ENCODE peak calls at places on chromosomes 2 and 18, in ten cellular contexts. One of them, this sample, is unnamed.

GRCh38 chr2:136051001-136051724 is 65.7 kb upstream of the DARS1 start:
- DNase-seq in upper lobe of right lung: no peak
- DNase-seq in WERI-Rb-1: no peak
- DNase-seq in iPS DF 6.9: no peak
- DNase-seq in right cardiac atrium: no peak
- DNase-seq in pancreas: no peak
- DNase-seq in AG04450: no peak
- DNase-seq in sigmoid colon: no peak
- DNase-seq in GM23338: no peak
- DNase-seq in GM23248: no peak
- DNase-seq in this sample: no peak

GRCh38 chr2:71510196-71510807 is 56.9 kb downstream of the DYSF start:
- DNase-seq in upper lobe of right lung: peak
- DNase-seq in WERI-Rb-1: peak
- DNase-seq in iPS DF 6.9: peak
- DNase-seq in right cardiac atrium: peak
- DNase-seq in pancreas: peak
- DNase-seq in AG04450: peak
- DNase-seq in sigmoid colon: peak
- DNase-seq in GM23338: peak
- DNase-seq in GM23248: peak
- DNase-seq in this sample: peak

GRCh38 chr2:72713857-72714256 is 112.0 kb downstream of the EXOC6B start:
- DNase-seq in upper lobe of right lung: no peak
- DNase-seq in WERI-Rb-1: no peak
- DNase-seq in iPS DF 6.9: no peak
- DNase-seq in right cardiac atrium: no peak
- DNase-seq in pancreas: no peak
- DNase-seq in AG04450: no peak
- DNase-seq in sigmoid colon: no peak
- DNase-seq in GM23338: peak
- DNase-seq in GM23248: no peak
- DNase-seq in this sample: no peak

GRCh38 chr2:166314022-166314759 is 61.6 kb downstream of the SCN9A start:
- DNase-seq in upper lobe of right lung: no peak
- DNase-seq in WERI-Rb-1: no peak
- DNase-seq in iPS DF 6.9: no peak
- DNase-seq in right cardiac atrium: no peak
- DNase-seq in pancreas: no peak
- DNase-seq in AG04450: peak
- DNase-seq in sigmoid colon: no peak
- DNase-seq in GM23338: no peak
- DNase-seq in GM23248: peak
- DNase-seq in this sample: no peak

GRCh38 chr18:3213231-3214059 is 6.3 kb downstream of the MYOM1 start:
- DNase-seq in upper lobe of right lung: no peak
- DNase-seq in WERI-Rb-1: no peak
- DNase-seq in iPS DF 6.9: no peak
- DNase-seq in right cardiac atrium: no peak
- DNase-seq in pancreas: no peak
- DNase-seq in AG04450: no peak
- DNase-seq in sigmoid colon: no peak
- DNase-seq in GM23338: no peak
- DNase-seq in GM23248: no peak
- DNase-seq in this sample: no peak

GRCh38 chr18:77481541-77481940 is 231.9 kb downstream of the GALR1 start:
- DNase-seq in upper lobe of right lung: no peak
- DNase-seq in WERI-Rb-1: no peak
- DNase-seq in iPS DF 6.9: no peak
- DNase-seq in right cardiac atrium: no peak
- DNase-seq in pancreas: no peak
- DNase-seq in AG04450: no peak
- DNase-seq in sigmoid colon: no peak
- DNase-seq in GM23338: no peak
- DNase-seq in GM23248: no peak
- DNase-seq in this sample: no peak

GRCh38 chr2:200843993-200844948 is 20.2 kb downstream of the CLK1 start:
- DNase-seq in upper lobe of right lung: no peak
- DNase-seq in WERI-Rb-1: no peak
- DNase-seq in iPS DF 6.9: no peak
- DNase-seq in right cardiac atrium: no peak
- DNase-seq in pancreas: no peak
- DNase-seq in AG04450: no peak
- DNase-seq in sigmoid colon: no peak
- DNase-seq in GM23338: no peak
- DNase-seq in GM23248: no peak
- DNase-seq in this sample: no peak

GRCh38 chr2:63981702-63982103 is 37.5 kb downstream of the VPS54 start:
- DNase-seq in upper lobe of right lung: no peak
- DNase-seq in WERI-Rb-1: no peak
- DNase-seq in iPS DF 6.9: no peak
- DNase-seq in right cardiac atrium: no peak
- DNase-seq in pancreas: no peak
- DNase-seq in AG04450: no peak
- DNase-seq in sigmoid colon: no peak
- DNase-seq in GM23338: no peak
- DNase-seq in GM23248: no peak
- DNase-seq in this sample: no peak

GRCh38 chr2:85244798-85245197 is 83.0 kb downstream of the TGOLN2 start:
- DNase-seq in upper lobe of right lung: no peak
- DNase-seq in WERI-Rb-1: no peak
- DNase-seq in iPS DF 6.9: no peak
- DNase-seq in right cardiac atrium: no peak
- DNase-seq in pancreas: no peak
- DNase-seq in AG04450: no peak
- DNase-seq in sigmoid colon: no peak
- DNase-seq in GM23338: no peak
- DNase-seq in GM23248: no peak
- DNase-seq in this sample: no peak

GRCh38 chr2:27485496-27485895 is 4.0 kb downstream of the IFT172 start:
- DNase-seq in upper lobe of right lung: no peak
- DNase-seq in WERI-Rb-1: no peak
- DNase-seq in iPS DF 6.9: no peak
- DNase-seq in right cardiac atrium: no peak
- DNase-seq in pancreas: no peak
- DNase-seq in AG04450: no peak
- DNase-seq in sigmoid colon: no peak
- DNase-seq in GM23338: no peak
- DNase-seq in GM23248: no peak
- DNase-seq in this sample: no peak

GRCh38 chr18:12934454-12935071 is 13.2 kb upstream of the SEH1L start:
- DNase-seq in upper lobe of right lung: peak
- DNase-seq in WERI-Rb-1: peak
- DNase-seq in iPS DF 6.9: peak
- DNase-seq in right cardiac atrium: peak
- DNase-seq in pancreas: peak
- DNase-seq in AG04450: peak
- DNase-seq in sigmoid colon: peak
- DNase-seq in GM23338: peak
- DNase-seq in GM23248: peak
- DNase-seq in this sample: peak

GRCh38 chr2:206585335-206585734 is 57.0 kb upstream of the FAM237A start:
- DNase-seq in upper lobe of right lung: no peak
- DNase-seq in WERI-Rb-1: no peak
- DNase-seq in iPS DF 6.9: no peak
- DNase-seq in right cardiac atrium: no peak
- DNase-seq in pancreas: no peak
- DNase-seq in AG04450: no peak
- DNase-seq in sigmoid colon: no peak
- DNase-seq in GM23338: no peak
- DNase-seq in GM23248: no peak
- DNase-seq in this sample: no peak

GRCh38 chr2:207836526-207837133 is 66.9 kb upstream of the FZD5 start:
- DNase-seq in upper lobe of right lung: no peak
- DNase-seq in WERI-Rb-1: no peak
- DNase-seq in iPS DF 6.9: no peak
- DNase-seq in right cardiac atrium: peak
- DNase-seq in pancreas: no peak
- DNase-seq in AG04450: no peak
- DNase-seq in sigmoid colon: no peak
- DNase-seq in GM23338: peak
- DNase-seq in GM23248: no peak
- DNase-seq in this sample: no peak

GRCh38 chr2:42180300-42180699 is 11.1 kb downstream of the EML4 start:
- DNase-seq in upper lobe of right lung: no peak
- DNase-seq in WERI-Rb-1: no peak
- DNase-seq in iPS DF 6.9: no peak
- DNase-seq in right cardiac atrium: no peak
- DNase-seq in pancreas: no peak
- DNase-seq in AG04450: no peak
- DNase-seq in sigmoid colon: no peak
- DNase-seq in GM23338: no peak
- DNase-seq in GM23248: no peak
- DNase-seq in this sample: no peak

GRCh38 chr2:181372656-181373055 is 84.5 kb upstream of the ITGA4 start:
- DNase-seq in upper lobe of right lung: no peak
- DNase-seq in WERI-Rb-1: no peak
- DNase-seq in iPS DF 6.9: no peak
- DNase-seq in right cardiac atrium: no peak
- DNase-seq in pancreas: no peak
- DNase-seq in AG04450: no peak
- DNase-seq in sigmoid colon: no peak
- DNase-seq in GM23338: no peak
- DNase-seq in GM23248: no peak
- DNase-seq in this sample: no peak

GRCh38 chr2:238928520-238929241 is 80.8 kb downstream of the TWIST2 start:
- DNase-seq in upper lobe of right lung: peak
- DNase-seq in WERI-Rb-1: no peak
- DNase-seq in iPS DF 6.9: no peak
- DNase-seq in right cardiac atrium: no peak
- DNase-seq in pancreas: no peak
- DNase-seq in AG04450: no peak
- DNase-seq in sigmoid colon: peak
- DNase-seq in GM23338: no peak
- DNase-seq in GM23248: no peak
- DNase-seq in this sample: no peak

DNA sequence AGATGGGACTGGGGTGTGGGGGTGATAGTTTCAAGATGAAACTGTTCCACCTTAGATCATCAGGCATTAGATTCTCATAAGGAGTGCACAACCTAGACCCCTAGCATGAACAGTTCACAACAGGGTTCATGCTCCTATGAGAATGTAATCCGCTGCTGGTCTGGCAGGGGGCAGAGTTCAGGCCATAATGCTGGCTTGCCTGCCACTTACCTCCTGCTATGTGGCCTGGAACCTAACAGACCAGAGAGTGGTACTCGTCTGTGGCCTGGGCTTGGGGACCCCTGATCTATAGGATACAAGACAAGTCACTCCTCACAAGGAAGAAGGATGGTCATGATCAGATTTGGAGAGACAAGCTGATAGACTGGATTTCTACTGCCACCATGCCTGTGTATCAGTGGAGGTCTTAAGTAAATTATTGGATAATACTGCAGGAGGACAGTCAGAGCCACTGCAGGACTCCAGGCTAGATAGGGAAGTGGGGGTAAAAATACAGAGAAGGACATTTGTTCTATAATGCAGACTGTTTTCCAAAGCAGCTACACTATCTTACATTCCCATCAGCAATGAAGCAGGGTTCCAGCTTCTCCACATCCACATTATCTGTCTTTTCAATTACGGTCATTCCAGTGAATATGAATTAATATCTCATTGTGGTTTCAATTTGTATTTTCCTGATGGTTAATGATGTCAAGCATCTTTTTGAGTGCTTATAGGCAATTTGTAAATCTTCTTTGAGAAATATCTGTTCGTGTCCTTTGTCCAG is 28.8 kb upstream of the APOB start:
- DNase-seq in upper lobe of right lung: no peak
- DNase-seq in WERI-Rb-1: no peak
- DNase-seq in iPS DF 6.9: no peak
- DNase-seq in right cardiac atrium: no peak
- DNase-seq in pancreas: no peak
- DNase-seq in AG04450: no peak
- DNase-seq in sigmoid colon: no peak
- DNase-seq in GM23338: no peak
- DNase-seq in GM23248: no peak
- DNase-seq in this sample: no peak
- H3K4me3 ChIP-seq in upper lobe of right lung: no peak
- H3K4me3 ChIP-seq in WERI-Rb-1: no peak
- H3K4me3 ChIP-seq in iPS DF 6.9: no peak
- H3K4me3 ChIP-seq in right cardiac atrium: no peak
- H3K4me3 ChIP-seq in pancreas: no peak
- H3K4me3 ChIP-seq in AG04450: no peak
- H3K4me3 ChIP-seq in sigmoid colon: no peak
- H3K4me3 ChIP-seq in GM23338: no peak
- H3K4me3 ChIP-seq in GM23248: no peak
- H3K4me3 ChIP-seq in this sample: no peak

GRCh38 chr2:231701456-231702373 is 6.6 kb upstream of the PTMA start:
- DNase-seq in upper lobe of right lung: peak
- DNase-seq in WERI-Rb-1: no peak
- DNase-seq in iPS DF 6.9: no peak
- DNase-seq in right cardiac atrium: peak
- DNase-seq in pancreas: peak
- DNase-seq in AG04450: no peak
- DNase-seq in sigmoid colon: peak
- DNase-seq in GM23338: no peak
- DNase-seq in GM23248: peak
- DNase-seq in this sample: no peak
- H3K27ac ChIP-seq in upper lobe of right lung: peak
- H3K27ac ChIP-seq in WERI-Rb-1: no peak
- H3K27ac ChIP-seq in iPS DF 6.9: no peak
- H3K27ac ChIP-seq in right cardiac atrium: no peak
- H3K27ac ChIP-seq in pancreas: peak
- H3K27ac ChIP-seq in AG04450: no peak
- H3K27ac ChIP-seq in sigmoid colon: peak
- H3K27ac ChIP-seq in GM23338: no peak
- H3K27ac ChIP-seq in GM23248: no peak
- H3K27ac ChIP-seq in this sample: no peak

DNA sequence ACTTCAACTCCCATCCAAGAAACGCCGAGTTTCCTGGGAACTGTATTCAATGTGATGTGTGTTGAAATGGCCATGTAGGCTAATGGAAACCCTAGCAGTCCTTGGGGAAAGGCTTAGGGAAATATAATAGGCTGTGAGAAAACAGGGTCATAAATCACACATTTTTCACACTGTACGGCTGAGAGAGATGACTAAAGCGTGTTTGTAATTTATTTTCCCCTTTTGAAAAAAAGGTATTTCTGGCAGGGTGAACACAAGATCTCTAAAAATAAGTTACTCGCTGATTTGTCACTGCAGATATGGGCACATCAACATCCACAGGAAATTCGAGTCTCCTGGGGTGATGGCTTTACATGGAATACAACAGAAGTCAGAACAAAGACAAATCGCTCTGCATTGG is 109.6 kb upstream of the ST6GAL2 start:
- DNase-seq in upper lobe of right lung: no peak
- DNase-seq in WERI-Rb-1: no peak
- DNase-seq in iPS DF 6.9: no peak
- DNase-seq in right cardiac atrium: no peak
- DNase-seq in pancreas: no peak
- DNase-seq in AG04450: no peak
- DNase-seq in sigmoid colon: no peak
- DNase-seq in GM23338: no peak
- DNase-seq in GM23248: peak
- DNase-seq in this sample: no peak
- H3K4me3 ChIP-seq in upper lobe of right lung: no peak
- H3K4me3 ChIP-seq in WERI-Rb-1: no peak
- H3K4me3 ChIP-seq in iPS DF 6.9: no peak
- H3K4me3 ChIP-seq in right cardiac atrium: no peak
- H3K4me3 ChIP-seq in pancreas: no peak
- H3K4me3 ChIP-seq in AG04450: no peak
- H3K4me3 ChIP-seq in sigmoid colon: no peak
- H3K4me3 ChIP-seq in GM23338: no peak
- H3K4me3 ChIP-seq in GM23248: no peak
- H3K4me3 ChIP-seq in this sample: no peak

GRCh38 chr2:28583899-28584553 is 88.2 kb downstream of the PLB1 start:
- DNase-seq in upper lobe of right lung: peak
- DNase-seq in WERI-Rb-1: no peak
- DNase-seq in iPS DF 6.9: no peak
- DNase-seq in right cardiac atrium: peak
- DNase-seq in pancreas: no peak
- DNase-seq in AG04450: peak
- DNase-seq in sigmoid colon: peak
- DNase-seq in GM23338: no peak
- DNase-seq in GM23248: peak
- DNase-seq in this sample: no peak
- H3K27ac ChIP-seq in upper lobe of right lung: no peak
- H3K27ac ChIP-seq in WERI-Rb-1: no peak
- H3K27ac ChIP-seq in iPS DF 6.9: no peak
- H3K27ac ChIP-seq in right cardiac atrium: peak
- H3K27ac ChIP-seq in pancreas: peak
- H3K27ac ChIP-seq in AG04450: peak
- H3K27ac ChIP-seq in sigmoid colon: peak
- H3K27ac ChIP-seq in GM23338: no peak
- H3K27ac ChIP-seq in GM23248: peak
- H3K27ac ChIP-seq in this sample: peak

This sample was measured in CD8-positive, alpha-beta memory T cell.